ENCODE peak calls at places on chromosomes 1 and 21, in ten cellular contexts. One of them, this sample, is unnamed.

GRCh38 chr1:17819129-17819802 is 64.1 kb downstream of the ACTL8 start:
- DNase-seq in AG04449: no peak
- DNase-seq in brain microvascular endothelial cell: no peak
- DNase-seq in Peyer's patch: no peak
- DNase-seq in stomach: peak
- DNase-seq in heart left ventricle: peak
- DNase-seq in IMR-90: no peak
- DNase-seq in AG10803: no peak
- DNase-seq in suprapubic skin: peak
- DNase-seq in CD8-positive, alpha-beta T cell: no peak
- DNase-seq in this sample: no peak

GRCh38 chr1:208119225-208119606 is 125.0 kb downstream of the PLXNA2 start:
- DNase-seq in AG04449: no peak
- DNase-seq in brain microvascular endothelial cell: no peak
- DNase-seq in Peyer's patch: no peak
- DNase-seq in stomach: no peak
- DNase-seq in heart left ventricle: no peak
- DNase-seq in IMR-90: no peak
- DNase-seq in AG10803: no peak
- DNase-seq in suprapubic skin: no peak
- DNase-seq in CD8-positive, alpha-beta T cell: no peak
- DNase-seq in this sample: no peak

GRCh38 chr1:205510951-205511330 is 6.5 kb downstream of the CDK18 start:
- DNase-seq in AG04449: no peak
- DNase-seq in brain microvascular endothelial cell: no peak
- DNase-seq in Peyer's patch: no peak
- DNase-seq in stomach: no peak
- DNase-seq in heart left ventricle: no peak
- DNase-seq in IMR-90: no peak
- DNase-seq in AG10803: no peak
- DNase-seq in suprapubic skin: no peak
- DNase-seq in CD8-positive, alpha-beta T cell: no peak
- DNase-seq in this sample: no peak

GRCh38 chr1:74427676-74428075 is 84.7 kb downstream of the LRRC53 start:
- DNase-seq in AG04449: no peak
- DNase-seq in brain microvascular endothelial cell: no peak
- DNase-seq in Peyer's patch: no peak
- DNase-seq in stomach: no peak
- DNase-seq in heart left ventricle: no peak
- DNase-seq in IMR-90: peak
- DNase-seq in AG10803: peak
- DNase-seq in suprapubic skin: no peak
- DNase-seq in CD8-positive, alpha-beta T cell: no peak
- DNase-seq in this sample: no peak

GRCh38 chr1:214472362-214472761 is 79.0 kb downstream of the PTPN14 start:
- DNase-seq in AG04449: no peak
- DNase-seq in brain microvascular endothelial cell: no peak
- DNase-seq in Peyer's patch: no peak
- DNase-seq in stomach: no peak
- DNase-seq in heart left ventricle: no peak
- DNase-seq in IMR-90: no peak
- DNase-seq in AG10803: peak
- DNase-seq in suprapubic skin: no peak
- DNase-seq in CD8-positive, alpha-beta T cell: no peak
- DNase-seq in this sample: peak

GRCh38 chr1:81512242-81512641 is 288.5 kb upstream of the ADGRL2 start:
- DNase-seq in AG04449: no peak
- DNase-seq in brain microvascular endothelial cell: peak
- DNase-seq in Peyer's patch: no peak
- DNase-seq in stomach: no peak
- DNase-seq in heart left ventricle: no peak
- DNase-seq in IMR-90: no peak
- DNase-seq in AG10803: no peak
- DNase-seq in suprapubic skin: no peak
- DNase-seq in CD8-positive, alpha-beta T cell: no peak
- DNase-seq in this sample: peak

GRCh38 chr21:44531606-44532128 is 8.3 kb downstream of the KRTAP10-1 start:
- DNase-seq in AG04449: no peak
- DNase-seq in brain microvascular endothelial cell: no peak
- DNase-seq in Peyer's patch: no peak
- DNase-seq in stomach: no peak
- DNase-seq in heart left ventricle: peak
- DNase-seq in IMR-90: no peak
- DNase-seq in AG10803: no peak
- DNase-seq in suprapubic skin: peak
- DNase-seq in CD8-positive, alpha-beta T cell: no peak
- DNase-seq in this sample: no peak

GRCh38 chr1:94726981-94727685 is 93.0 kb upstream of the SLC44A3 start:
- DNase-seq in AG04449: no peak
- DNase-seq in brain microvascular endothelial cell: no peak
- DNase-seq in Peyer's patch: no peak
- DNase-seq in stomach: no peak
- DNase-seq in heart left ventricle: no peak
- DNase-seq in IMR-90: no peak
- DNase-seq in AG10803: no peak
- DNase-seq in suprapubic skin: no peak
- DNase-seq in CD8-positive, alpha-beta T cell: no peak
- DNase-seq in this sample: no peak

GRCh38 chr21:29130234-29130993 is at the start of gene MAP3K7CL:
- DNase-seq in AG04449: peak
- DNase-seq in brain microvascular endothelial cell: peak
- DNase-seq in Peyer's patch: no peak
- DNase-seq in stomach: no peak
- DNase-seq in heart left ventricle: peak
- DNase-seq in IMR-90: peak
- DNase-seq in AG10803: peak
- DNase-seq in suprapubic skin: peak
- DNase-seq in CD8-positive, alpha-beta T cell: no peak
- DNase-seq in this sample: peak

GRCh38 chr21:35811115-35811806 is 249.1 kb downstream of the SETD4 start:
- DNase-seq in AG04449: no peak
- DNase-seq in brain microvascular endothelial cell: no peak
- DNase-seq in Peyer's patch: no peak
- DNase-seq in stomach: no peak
- DNase-seq in heart left ventricle: no peak
- DNase-seq in IMR-90: no peak
- DNase-seq in AG10803: no peak
- DNase-seq in suprapubic skin: no peak
- DNase-seq in CD8-positive, alpha-beta T cell: no peak
- DNase-seq in this sample: no peak

GRCh38 chr1:245843101-245843500 is 664.0 kb downstream of the SMYD3 start:
- DNase-seq in AG04449: no peak
- DNase-seq in brain microvascular endothelial cell: no peak
- DNase-seq in Peyer's patch: no peak
- DNase-seq in stomach: no peak
- DNase-seq in heart left ventricle: no peak
- DNase-seq in IMR-90: no peak
- DNase-seq in AG10803: no peak
- DNase-seq in suprapubic skin: no peak
- DNase-seq in CD8-positive, alpha-beta T cell: no peak
- DNase-seq in this sample: no peak

GRCh38 chr1:164772635-164773034 is 213.7 kb downstream of the PBX1 start:
- DNase-seq in AG04449: peak
- DNase-seq in brain microvascular endothelial cell: peak
- DNase-seq in Peyer's patch: no peak
- DNase-seq in stomach: peak
- DNase-seq in heart left ventricle: no peak
- DNase-seq in IMR-90: peak
- DNase-seq in AG10803: peak
- DNase-seq in suprapubic skin: no peak
- DNase-seq in CD8-positive, alpha-beta T cell: no peak
- DNase-seq in this sample: peak

GRCh38 chr1:92218559-92218958 is 844 bp downstream of the C1orf146 start:
- DNase-seq in AG04449: no peak
- DNase-seq in brain microvascular endothelial cell: no peak
- DNase-seq in Peyer's patch: no peak
- DNase-seq in stomach: no peak
- DNase-seq in heart left ventricle: no peak
- DNase-seq in IMR-90: no peak
- DNase-seq in AG10803: no peak
- DNase-seq in suprapubic skin: no peak
- DNase-seq in CD8-positive, alpha-beta T cell: no peak
- DNase-seq in this sample: no peak

GRCh38 chr1:224333309-224333926 is 3.4 kb upstream of the NVL start:
- DNase-seq in AG04449: no peak
- DNase-seq in brain microvascular endothelial cell: no peak
- DNase-seq in Peyer's patch: no peak
- DNase-seq in stomach: no peak
- DNase-seq in heart left ventricle: no peak
- DNase-seq in IMR-90: peak
- DNase-seq in AG10803: peak
- DNase-seq in suprapubic skin: no peak
- DNase-seq in CD8-positive, alpha-beta T cell: no peak
- DNase-seq in this sample: peak

GRCh38 chr1:119674835-119675289 is 26.8 kb upstream of the ZNF697 start:
- DNase-seq in AG04449: no peak
- DNase-seq in brain microvascular endothelial cell: peak
- DNase-seq in Peyer's patch: no peak
- DNase-seq in stomach: peak
- DNase-seq in heart left ventricle: no peak
- DNase-seq in IMR-90: peak
- DNase-seq in AG10803: peak
- DNase-seq in suprapubic skin: no peak
- DNase-seq in CD8-positive, alpha-beta T cell: no peak
- DNase-seq in this sample: peak
- H3K4me3 ChIP-seq in AG04449: no peak
- H3K4me3 ChIP-seq in brain microvascular endothelial cell: no peak
- H3K4me3 ChIP-seq in Peyer's patch: no peak
- H3K4me3 ChIP-seq in stomach: peak
- H3K4me3 ChIP-seq in heart left ventricle: peak
- H3K4me3 ChIP-seq in IMR-90: no peak
- H3K4me3 ChIP-seq in AG10803: peak
- H3K4me3 ChIP-seq in suprapubic skin: peak
- H3K4me3 ChIP-seq in CD8-positive, alpha-beta T cell: no peak
- H3K4me3 ChIP-seq in this sample: peak

DNA sequence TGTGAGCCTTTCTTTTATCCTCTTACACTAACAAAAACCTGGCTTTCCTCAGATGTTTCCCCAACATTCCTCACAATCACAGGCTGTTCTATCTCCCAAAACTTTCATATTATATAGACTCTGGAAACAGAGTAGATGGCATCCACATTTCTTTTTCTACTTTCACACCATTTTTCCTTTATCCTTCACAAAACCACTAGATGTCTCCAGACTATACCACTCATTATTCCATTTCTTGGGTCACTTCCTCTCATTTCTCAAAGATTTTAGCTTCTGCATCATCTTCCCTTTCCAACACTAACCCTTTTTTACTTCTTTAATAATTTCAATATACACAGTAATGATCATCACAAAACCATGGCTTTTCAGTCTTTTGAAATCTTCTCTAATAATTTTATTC is 286.0 kb upstream of the DEPDC1 start:
- DNase-seq in AG04449: no peak
- DNase-seq in brain microvascular endothelial cell: no peak
- DNase-seq in Peyer's patch: no peak
- DNase-seq in stomach: no peak
- DNase-seq in heart left ventricle: no peak
- DNase-seq in IMR-90: no peak
- DNase-seq in AG10803: no peak
- DNase-seq in suprapubic skin: no peak
- DNase-seq in CD8-positive, alpha-beta T cell: no peak
- DNase-seq in this sample: no peak
- TF ChIP-seq CTCF in AG04449: no peak
- TF ChIP-seq CTCF in brain microvascular endothelial cell: no peak
- TF ChIP-seq CTCF in Peyer's patch: no peak
- TF ChIP-seq CTCF in stomach: no peak
- TF ChIP-seq CTCF in heart left ventricle: no peak
- TF ChIP-seq CTCF in IMR-90: no peak
- TF ChIP-seq CTCF in AG10803: no peak
- TF ChIP-seq CTCF in suprapubic skin: no peak
- TF ChIP-seq CTCF in CD8-positive, alpha-beta T cell: no peak
- TF ChIP-seq CTCF in this sample: no peak

DNA sequence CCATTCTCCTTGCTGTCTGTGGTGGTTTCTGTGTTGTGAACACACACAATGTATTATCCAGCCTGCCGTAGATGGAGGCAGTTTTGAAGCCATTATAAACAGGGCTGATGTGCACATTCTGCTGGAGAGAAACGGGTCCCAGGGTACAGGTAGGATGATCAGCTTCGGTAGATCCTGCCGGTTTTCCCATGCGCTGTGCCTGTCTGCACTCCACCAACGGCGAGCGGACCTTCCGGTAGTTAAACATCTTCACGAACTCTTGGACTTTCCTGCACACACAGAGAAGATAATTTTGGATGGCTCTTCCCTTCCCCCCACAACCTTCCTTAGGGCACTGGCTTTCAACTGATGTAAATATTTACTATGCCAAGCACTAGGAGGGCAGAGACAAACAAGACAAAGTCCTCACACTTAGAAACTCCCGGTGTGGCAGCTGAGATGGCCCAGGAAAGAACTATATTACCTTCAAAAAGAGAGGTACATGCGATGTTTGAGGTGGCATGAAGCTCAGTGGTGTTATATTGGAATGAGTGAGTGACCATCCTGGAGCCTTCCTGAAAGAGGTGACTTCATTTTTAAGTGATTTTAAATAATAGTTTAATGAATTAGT is 41.7 kb downstream of the ALPL start:
- DNase-seq in AG04449: no peak
- DNase-seq in brain microvascular endothelial cell: no peak
- DNase-seq in Peyer's patch: no peak
- DNase-seq in stomach: no peak
- DNase-seq in heart left ventricle: no peak
- DNase-seq in IMR-90: no peak
- DNase-seq in AG10803: no peak
- DNase-seq in suprapubic skin: no peak
- DNase-seq in CD8-positive, alpha-beta T cell: no peak
- DNase-seq in this sample: no peak
- H3K4me3 ChIP-seq in AG04449: no peak
- H3K4me3 ChIP-seq in brain microvascular endothelial cell: no peak
- H3K4me3 ChIP-seq in Peyer's patch: no peak
- H3K4me3 ChIP-seq in stomach: no peak
- H3K4me3 ChIP-seq in heart left ventricle: no peak
- H3K4me3 ChIP-seq in IMR-90: no peak
- H3K4me3 ChIP-seq in AG10803: no peak
- H3K4me3 ChIP-seq in suprapubic skin: no peak
- H3K4me3 ChIP-seq in CD8-positive, alpha-beta T cell: no peak
- H3K4me3 ChIP-seq in this sample: no peak

DNA sequence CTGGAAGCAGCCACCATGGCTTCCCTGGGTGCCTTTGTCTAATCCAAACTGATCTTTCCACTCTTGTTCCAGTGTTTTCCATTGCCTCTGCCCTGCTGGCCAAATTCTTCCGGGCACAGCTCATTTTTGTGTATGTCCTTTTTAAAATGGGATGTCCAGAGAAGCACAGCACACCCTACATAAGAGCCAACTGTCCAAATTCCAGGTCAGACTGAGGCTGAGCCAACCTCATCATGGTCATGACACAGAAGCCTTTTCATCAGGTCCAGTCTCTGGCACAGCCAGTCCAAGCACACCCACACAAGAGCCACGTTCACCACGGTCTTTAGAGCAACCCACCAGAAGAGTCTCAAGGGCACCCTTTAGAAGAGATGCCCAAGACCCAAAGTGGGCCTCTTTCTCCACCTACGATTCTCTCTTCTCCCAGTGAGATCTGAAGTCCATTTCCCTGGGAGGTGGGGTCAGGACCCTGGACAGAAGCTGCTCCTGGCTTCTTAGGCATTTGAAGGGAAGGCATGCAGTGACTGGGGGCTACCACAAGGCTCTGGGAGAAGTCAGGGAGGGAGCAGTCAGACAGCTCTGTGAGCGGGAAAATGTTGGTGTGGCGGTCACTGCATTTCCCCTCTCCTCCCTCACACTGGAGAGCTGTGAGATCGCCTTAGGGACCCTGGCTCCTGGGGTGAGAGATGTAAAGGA is 53.2 kb downstream of the SYT2 start:
- DNase-seq in AG04449: no peak
- DNase-seq in brain microvascular endothelial cell: peak
- DNase-seq in Peyer's patch: no peak
- DNase-seq in stomach: no peak
- DNase-seq in heart left ventricle: no peak
- DNase-seq in IMR-90: peak
- DNase-seq in AG10803: peak
- DNase-seq in suprapubic skin: no peak
- DNase-seq in CD8-positive, alpha-beta T cell: no peak
- DNase-seq in this sample: peak
- TF ChIP-seq CTCF in AG04449: peak
- TF ChIP-seq CTCF in brain microvascular endothelial cell: peak
- TF ChIP-seq CTCF in Peyer's patch: no peak
- TF ChIP-seq CTCF in stomach: no peak
- TF ChIP-seq CTCF in heart left ventricle: no peak
- TF ChIP-seq CTCF in IMR-90: peak
- TF ChIP-seq CTCF in AG10803: peak
- TF ChIP-seq CTCF in suprapubic skin: no peak
- TF ChIP-seq CTCF in CD8-positive, alpha-beta T cell: no peak
- TF ChIP-seq CTCF in this sample: no peak